ENCODE peak calls at places on chromosome 13, in four cellular contexts. M, P, W and E are unnamed samples.

GRCh38 chr13:53126803-53127202 is 98.2 kb downstream of the OLFM4 start:
- DNase-seq in P (no peak), W (no peak), M (peak), E (no peak)

GRCh38 chr13:44359983-44360375 is 13.6 kb upstream of the SERP2 start:
- DNase-seq in W (no peak), P (no peak), M (no peak), E (no peak)

GRCh38 chr13:111359930-111360329 is 39.5 kb downstream of the TEX29 start:
- DNase-seq in P (no peak), M (no peak), W (no peak), E (no peak)

GRCh38 chr13:90084684-90085290 is 1262.7 kb upstream of the MIR17HG start:
- DNase-seq in W (no peak), P (no peak), M (no peak), E (no peak)

GRCh38 chr13:113638806-113639205 is 19.2 kb downstream of the ATP4B start:
- DNase-seq in M (no peak), P (no peak), W (peak), E (no peak)

GRCh38 chr13:111506621-111507020 is 186.2 kb downstream of the TEX29 start:
- DNase-seq in W (peak), M (no peak), P (peak), E (no peak)

GRCh38 chr13:33383724-33384577 is 98.4 kb upstream of the STARD13 start:
- DNase-seq in W (no peak), P (no peak), M (no peak), E (no peak)

GRCh38 chr13:72726721-72727416 is 560 bp downstream of the MZT1 start:
- DNase-seq in W (no peak), P (peak), M (peak), E (peak)

GRCh38 chr13:37666036-37666435 is 67.5 kb upstream of the POSTN start:
- DNase-seq in W (no peak), M (no peak), P (no peak), E (no peak)

GRCh38 chr13:53121879-53122278 is 93.3 kb downstream of the OLFM4 start:
- DNase-seq in P (no peak), W (no peak), M (no peak), E (no peak)

GRCh38 chr13:110649551-110649950 is 34.2 kb downstream of the NAXD start:
- DNase-seq in M (no peak), P (no peak), W (no peak), E (no peak)

GRCh38 chr13:113647351-113648217 is 10.4 kb downstream of the ATP4B start:
- DNase-seq in W (peak), P (peak), M (peak), E (peak)

GRCh38 chr13:97435297-97435682 is 1.3 kb downstream of the RAP2A start:
- DNase-seq in P (no peak), W (no peak), M (no peak), E (no peak)

GRCh38 chr13:47679391-47679790 is 321.7 kb downstream of the SUCLA2 start:
- DNase-seq in M (no peak), P (no peak), W (no peak), E (no peak)

GRCh38 chr13:47518530-47518929 is 482.5 kb downstream of the SUCLA2 start:
- DNase-seq in W (no peak), M (no peak), P (no peak), E (no peak)

GRCh38 chr13:33193428-33193974 is 92.1 kb downstream of the STARD13 start:
- DNase-seq in M (no peak), W (no peak), P (no peak), E (no peak)

GRCh38 chr13:70357031-70357430 is 248.8 kb upstream of the KLHL1 start:
- DNase-seq in M (no peak), W (no peak), P (no peak), E (no peak)

DNA sequence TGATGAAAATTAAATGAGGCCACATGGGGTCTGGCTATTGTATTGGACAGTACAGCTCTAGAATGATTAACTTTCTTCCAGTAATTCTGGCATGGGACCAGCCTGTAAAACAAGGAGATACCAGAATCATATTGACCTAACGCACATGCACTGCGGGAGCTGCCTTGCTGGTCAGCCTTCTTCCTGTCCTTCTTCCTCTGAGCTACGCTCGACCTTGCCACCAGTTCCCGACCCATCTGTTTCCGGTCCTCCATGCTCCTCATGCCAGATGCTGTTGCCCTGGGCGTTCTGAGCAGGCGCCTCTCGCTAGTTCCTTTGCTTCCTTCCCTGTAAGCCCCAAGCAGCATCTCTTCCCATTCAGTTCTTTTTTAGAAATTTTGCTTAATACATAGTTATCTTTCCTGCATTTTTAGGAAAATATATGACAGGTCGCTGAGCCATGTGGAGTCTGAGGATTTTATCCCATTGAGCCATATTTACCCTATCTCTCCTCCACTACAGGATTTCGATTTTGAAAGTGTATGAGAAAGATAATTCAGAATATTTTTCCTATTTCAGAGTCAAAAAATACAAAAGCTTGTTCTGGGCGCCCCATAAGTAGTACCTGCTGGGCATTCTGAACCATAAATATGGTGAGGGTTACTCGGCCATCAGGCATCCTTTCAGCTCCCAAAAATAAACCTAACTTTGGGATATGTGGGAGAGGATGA is 38.6 kb downstream of the TNFRSF19 start:
- DNase-seq in M (peak), P (peak), W (no peak), E (no peak)
- H3K27ac ChIP-seq in M (peak), P (peak), W (peak), E (no peak)

GRCh38 chr13:81383441-81383840 is 1042.5 kb upstream of the SPRY2 start:
- DNase-seq in P (no peak), M (no peak), W (no peak), E (no peak)
- H3K27ac ChIP-seq in P (no peak), M (no peak), W (no peak), E (no peak)

GRCh38 chr13:101019126-101019525 is 344.5 kb upstream of the TMTC4 start:
- DNase-seq in M (no peak), W (no peak), P (no peak), E (no peak)
- H3K27ac ChIP-seq in M (no peak), W (no peak), P (no peak), E (no peak)

GRCh38 chr13:25232937-25233515 is 54.3 kb downstream of the MTMR6 start:
- DNase-seq in P (no peak), W (no peak), M (no peak), E (no peak)

GRCh38 chr13:25237083-25237482 is 50.2 kb downstream of the MTMR6 start:
- DNase-seq in M (no peak), W (no peak), P (no peak), E (no peak)

GRCh38 chr13:25231537-25231936 is 55.8 kb downstream of the MTMR6 start:
- DNase-seq in M (no peak), P (no peak), W (no peak), E (no peak)

DNA sequence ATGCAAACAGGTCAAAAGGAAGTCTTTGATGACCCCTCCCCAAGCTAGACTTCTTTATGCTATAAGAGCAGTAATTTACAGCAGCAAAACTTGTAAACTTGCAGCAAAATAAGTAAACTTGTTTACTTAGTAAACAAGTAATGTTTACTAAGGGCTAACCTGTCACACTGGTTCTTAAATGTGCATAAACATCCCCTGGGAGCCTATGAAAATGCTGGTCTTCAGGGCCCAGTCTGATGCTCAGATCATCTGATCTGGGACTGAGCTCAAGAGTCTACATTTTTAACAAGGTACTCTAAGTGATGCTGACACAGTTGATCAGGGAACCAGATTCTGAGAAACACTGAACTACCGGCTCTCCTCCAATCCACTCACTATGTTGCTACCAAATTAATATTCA is 53.4 kb downstream of the MTMR6 start:
- DNase-seq in P (no peak), W (no peak), M (no peak), E (no peak)
- H3K27ac ChIP-seq in P (no peak), W (no peak), M (no peak), E (no peak)

DNA sequence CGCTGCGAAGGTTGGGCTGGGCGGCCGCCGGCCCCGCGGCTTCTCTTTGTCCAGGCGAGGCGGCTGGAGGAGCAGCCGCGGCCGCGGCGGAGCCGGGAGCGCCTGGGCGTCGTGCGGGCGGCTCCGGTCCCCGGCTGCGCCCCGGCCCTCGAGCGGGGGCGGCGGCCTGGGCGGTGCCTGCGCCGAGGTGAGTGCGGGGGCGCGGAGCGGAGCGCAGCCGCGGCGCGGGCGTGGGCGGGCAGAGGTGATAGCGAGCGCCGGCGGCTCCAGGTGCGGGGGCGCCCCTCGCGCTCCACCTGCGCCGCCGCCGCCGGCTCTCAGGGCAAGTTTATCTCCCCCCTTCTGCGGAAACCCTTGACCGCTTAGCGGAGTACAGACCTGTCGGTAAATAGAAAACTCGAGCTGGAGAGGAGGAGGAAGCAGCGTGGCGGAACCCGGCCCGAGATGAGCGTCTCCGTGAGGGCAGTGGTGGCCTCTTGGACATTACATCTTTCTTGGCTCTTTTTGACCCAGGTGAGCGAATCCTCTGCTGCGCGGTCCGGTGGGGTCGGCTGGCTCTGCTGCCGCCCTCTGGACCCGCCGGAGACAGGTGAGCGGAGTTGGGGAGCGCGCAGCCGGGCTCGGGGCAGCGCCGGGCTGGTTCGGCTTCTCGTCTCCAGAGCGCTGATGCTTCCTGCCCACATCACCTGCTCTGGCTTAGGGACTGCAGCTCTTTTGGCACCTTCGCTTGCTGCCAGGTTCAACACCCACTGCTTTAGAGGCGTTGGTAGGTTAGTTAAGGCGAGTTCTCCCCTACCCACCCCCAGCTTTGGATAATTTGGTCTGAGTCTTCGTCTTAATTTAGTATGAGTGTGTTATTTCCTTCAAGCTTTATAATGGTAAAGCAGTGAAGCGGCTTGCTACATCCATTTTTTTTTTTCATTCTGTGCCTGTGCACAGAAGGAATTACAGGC is at the start of gene MTUS2:
- DNase-seq in M (no peak), W (no peak), P (no peak), E (peak)
- H3K27ac ChIP-seq in M (peak), W (no peak), P (no peak), E (peak)

GRCh38 chr13:23322353-23323336 is 110.9 kb downstream of the SACS start:
- DNase-seq in W (no peak), P (no peak), M (no peak), E (peak)

GRCh38 chr13:23323946-23324709 is 109.4 kb downstream of the SACS start:
- DNase-seq in W (no peak), M (no peak), P (no peak), E (no peak)

GRCh38 chr13:23319915-23320224 is 113.6 kb downstream of the SACS start:
- DNase-seq in P (no peak), W (no peak), M (no peak), E (no peak)

GRCh38 chr13:23320926-23321533 is 112.5 kb downstream of the SACS start:
- DNase-seq in W (no peak), P (no peak), M (no peak), E (no peak)

DNA sequence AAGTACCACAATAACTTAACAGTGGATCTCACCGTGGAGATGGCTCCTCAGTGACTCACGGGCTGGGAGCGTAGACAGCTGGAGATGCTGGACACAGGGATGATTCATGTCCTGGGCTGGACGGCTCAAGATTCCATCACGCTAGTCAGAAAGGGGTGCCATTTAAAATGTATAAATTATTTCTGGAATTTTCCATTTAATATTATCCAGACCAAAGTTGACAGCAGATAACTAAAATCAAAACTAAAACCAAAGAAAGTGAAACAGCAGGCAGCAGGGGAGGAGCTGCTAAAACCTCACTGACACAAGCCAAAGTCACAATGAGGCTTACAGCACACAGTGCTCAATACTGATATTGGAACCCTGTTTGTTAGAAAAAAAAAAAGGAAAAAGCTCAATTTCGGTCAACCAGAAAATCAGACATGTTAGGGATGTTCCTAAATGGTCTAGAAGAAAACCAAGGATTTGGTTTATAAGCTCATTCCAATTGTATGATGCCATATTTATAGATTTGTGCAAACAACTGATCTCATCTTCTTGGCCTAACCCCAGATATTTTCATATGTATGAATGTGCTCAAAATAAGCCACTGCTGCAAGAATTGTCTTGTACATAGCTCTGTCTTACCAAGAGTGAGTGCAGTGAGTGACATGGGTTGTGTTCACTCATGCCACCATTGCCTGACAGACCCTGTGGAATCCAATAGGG is 111.8 kb downstream of the SACS start:
- DNase-seq in M (peak), W (no peak), P (peak), E (no peak)
- H3K27ac ChIP-seq in M (peak), W (no peak), P (no peak), E (no peak)